ENCODE peak calls at places on chromosomes 7 and 10, in eight cellular contexts. I is A549; J is colonic mucosa; O is lower lobe of right lung; L is CD8-positive, alpha-beta T cell; G is mucosa of descending colon; U is cardiac muscle cell; A is tibial artery. H is an unnamed sample. For H3K4me1, the result is how much of the 10 kb centered on the place peaks cover.

GRCh38 chr7:16978358-16979244 is 96.8 kb upstream of the AGR3 start:
- DNase-seq in I (peak), J (no peak), O (no peak), L (no peak), G (no peak), U (peak), A (no peak), H (no peak)

GRCh38 chr7:362416-363096 is 72.6 kb downstream of the FOXL3 start:
- DNase-seq in I (no peak), J (no peak), O (peak), L (peak), G (peak), U (peak), A (no peak), H (no peak)

GRCh38 chr10:88458209-88458608 is 124.9 kb downstream of the RNLS start:
- DNase-seq in I (no peak), J (no peak), O (no peak), L (no peak), G (no peak), U (no peak), A (no peak), H (no peak)

GRCh38 chr7:143396625-143397556 is 11.8 kb downstream of the EPHA1 start:
- DNase-seq in I (no peak), J (no peak), O (peak), L (no peak), G (no peak), U (no peak), A (peak), H (no peak)

GRCh38 chr7:149870701-149871483 is 2.9 kb upstream of the ATP6V0E2 start:
- DNase-seq in I (no peak), J (peak), O (no peak), L (peak), G (no peak), U (no peak), A (no peak), H (no peak)

GRCh38 chr7:40839881-40840280 is 705.1 kb downstream of the SUGCT start:
- DNase-seq in I (no peak), J (no peak), O (no peak), L (no peak), G (no peak), U (peak), A (no peak), H (no peak)

GRCh38 chr10:7474388-7474787 is 63.6 kb upstream of the SFMBT2 start:
- DNase-seq in I (no peak), J (no peak), O (no peak), L (no peak), G (no peak), U (no peak), A (no peak), H (no peak)

GRCh38 chr7:87507446-87507845 is 32.0 kb upstream of the ABCB4 start:
- DNase-seq in I (peak), J (no peak), O (no peak), L (no peak), G (no peak), U (no peak), A (no peak), H (no peak)

GRCh38 chr7:156907656-156908055 is 14.7 kb upstream of the LMBR1 start:
- DNase-seq in I (no peak), J (no peak), O (no peak), L (no peak), G (no peak), U (no peak), A (no peak), H (no peak)

GRCh38 chr10:51804861-51805260 is 105.5 kb upstream of the CSTF2T start:
- DNase-seq in I (no peak), J (no peak), O (no peak), L (no peak), G (no peak), U (peak), A (no peak), H (no peak)

GRCh38 chr10:58856508-58857240 is 319.8 kb upstream of the PHYHIPL start:
- DNase-seq in I (peak), J (no peak), O (no peak), L (no peak), G (no peak), U (peak), A (peak), H (no peak)

GRCh38 chr7:86913709-86914108 is 145.7 kb downstream of the ELAPOR2 start:
- DNase-seq in I (no peak), J (no peak), O (no peak), L (no peak), G (no peak), U (peak), A (no peak), H (no peak)

GRCh38 chr10:112649492-112650152 is 202.6 kb downstream of the VTI1A start:
- DNase-seq in I (no peak), J (no peak), O (no peak), L (no peak), G (no peak), U (peak), A (no peak), H (no peak)

GRCh38 chr10:103637855-103638561 is 144.5 kb downstream of the NEURL1 start:
- DNase-seq in I (no peak), J (no peak), O (no peak), L (no peak), G (no peak), U (peak), A (peak), H (no peak)

GRCh38 chr7:54904986-54905385 is 113.8 kb upstream of the EGFR start:
- DNase-seq in I (no peak), J (no peak), O (no peak), L (no peak), G (peak), U (no peak), A (no peak), H (no peak)

GRCh38 chr10:82089327-82089726 is 214.3 kb downstream of the NRG3 start:
- DNase-seq in I (no peak), J (no peak), O (no peak), L (no peak), G (no peak), U (no peak), A (no peak), H (no peak)

GRCh38 chr10:22518167-22518724 is 172.9 kb downstream of the SPAG6 start:
- DNase-seq in I (no peak), J (no peak), O (no peak), L (no peak), G (no peak), U (no peak), A (no peak), H (no peak)

DNA sequence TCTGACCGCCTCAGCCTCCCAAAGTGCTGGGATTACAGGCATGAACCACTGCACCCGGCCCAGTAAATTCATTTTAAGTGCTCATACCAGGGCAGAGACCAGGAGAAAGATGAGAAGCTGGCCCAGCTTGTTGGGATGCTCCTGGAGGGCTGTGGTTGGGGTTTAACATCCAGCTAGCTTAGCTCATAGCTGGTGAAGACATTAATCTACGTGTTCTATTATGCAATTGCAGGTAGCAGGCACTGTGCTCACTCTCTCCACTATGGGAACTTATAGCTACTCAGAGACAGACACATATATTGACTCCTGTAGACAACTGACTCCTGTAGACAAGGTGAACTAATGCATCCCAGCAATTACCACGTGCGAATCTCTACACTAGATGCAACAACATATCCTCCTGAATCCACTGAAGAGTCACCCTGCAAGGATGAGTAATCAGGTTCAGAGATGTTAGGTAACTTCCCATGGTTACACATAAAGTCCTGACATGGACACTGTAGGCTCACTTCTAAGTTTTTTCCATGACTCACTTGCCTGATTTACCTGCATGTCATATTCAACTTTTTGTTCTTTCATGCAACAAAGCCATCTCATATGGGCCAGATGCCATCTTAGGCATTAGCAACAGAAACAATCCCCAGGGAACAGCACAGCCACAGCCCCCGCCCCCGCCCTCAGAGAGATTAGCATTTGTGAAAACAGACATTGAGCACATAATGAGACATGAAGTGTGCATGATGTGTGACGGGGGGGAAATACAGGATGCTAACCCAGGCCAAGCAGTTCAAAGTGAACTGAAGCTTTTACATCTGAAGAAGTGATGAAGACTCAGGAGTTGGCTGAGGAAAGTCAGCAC is 37.2 kb downstream of the ERLIN1 start:
- DNase-seq in I (peak), J (no peak), O (no peak), L (no peak), G (no peak), U (peak), A (no peak), H (no peak)
- H3K4me1 ChIP-seq in I (under half), J (under half), O (under half), L (under half), G (under half), U (under half), A (under half), H (under half)

GRCh38 chr7:32879460-32879859 is 12.1 kb downstream of the KBTBD2 start:
- DNase-seq in I (no peak), J (no peak), O (no peak), L (no peak), G (no peak), U (peak), A (no peak), H (no peak)
- H3K4me1 ChIP-seq in I (half or more), J (under half), O (half or more), L (under half), G (under half), U (half or more), A (half or more), H (under half)

GRCh38 chr10:35367107-35367859 is 31.0 kb downstream of the CCNY start:
- DNase-seq in I (no peak), J (no peak), O (no peak), L (no peak), G (no peak), U (no peak), A (no peak), H (no peak)

GRCh38 chr10:35371731-35372130 is 35.4 kb downstream of the CCNY start:
- DNase-seq in I (no peak), J (no peak), O (no peak), L (no peak), G (no peak), U (no peak), A (no peak), H (no peak)

GRCh38 chr10:35367991-35368390 is 31.7 kb downstream of the CCNY start:
- DNase-seq in I (no peak), J (no peak), O (no peak), L (no peak), G (no peak), U (no peak), A (no peak), H (no peak)

GRCh38 chr10:35368485-35369048 is 32.3 kb downstream of the CCNY start:
- DNase-seq in I (no peak), J (no peak), O (no peak), L (no peak), G (no peak), U (no peak), A (no peak), H (no peak)

DNA sequence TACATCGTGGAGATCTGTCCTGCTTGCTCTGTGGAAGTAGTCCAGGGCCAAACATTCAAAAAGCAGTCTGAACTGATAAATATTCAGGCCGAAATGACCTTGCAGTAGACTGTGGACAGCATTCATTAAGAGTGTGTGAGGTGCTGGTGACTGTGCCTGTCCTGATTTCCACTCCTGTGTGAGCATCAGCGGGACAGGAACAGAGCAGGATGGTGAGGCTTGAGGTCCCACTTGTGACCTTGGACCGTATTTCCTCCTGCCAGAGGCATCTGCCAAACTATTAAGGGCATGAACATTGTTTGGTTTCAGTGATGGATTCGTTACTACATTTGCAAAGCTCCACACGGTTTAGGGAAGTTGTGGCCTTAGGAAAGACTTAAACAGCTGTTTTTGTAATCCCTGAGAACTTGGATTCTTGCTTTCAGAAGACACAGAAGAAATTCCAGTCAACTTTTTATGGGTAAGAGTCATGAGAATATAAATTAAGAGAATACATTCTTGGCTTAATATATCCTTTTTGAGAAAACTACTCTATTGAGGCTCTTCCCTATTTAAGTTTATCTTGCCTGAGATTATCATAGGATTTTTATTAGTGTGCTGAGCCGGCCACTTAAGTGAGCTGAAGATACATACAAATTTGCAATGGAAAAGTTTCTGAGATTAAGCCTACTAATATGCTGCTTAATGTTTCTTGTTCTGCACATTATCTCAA is 32.9 kb downstream of the CCNY start:
- DNase-seq in I (no peak), J (no peak), O (no peak), L (no peak), G (no peak), U (no peak), A (no peak), H (no peak)
- H3K4me1 ChIP-seq in I (under half), J (under half), O (half or more), L (under half), G (under half), U (under half), A (under half), H (under half)

GRCh38 chr10:110074986-110075664 is 67.3 kb downstream of the ADD3 start:
- DNase-seq in I (no peak), J (no peak), O (no peak), L (no peak), G (no peak), U (peak), A (no peak), H (no peak)

GRCh38 chr10:110075726-110076125 is 67.9 kb downstream of the ADD3 start:
- DNase-seq in I (no peak), J (no peak), O (no peak), L (no peak), G (no peak), U (no peak), A (no peak), H (no peak)

GRCh38 chr10:110076559-110077318 is 69.0 kb downstream of the ADD3 start:
- DNase-seq in I (no peak), J (peak), O (no peak), L (no peak), G (peak), U (peak), A (peak), H (peak)

GRCh38 chr10:110077436-110078120 is 69.8 kb downstream of the ADD3 start:
- DNase-seq in I (no peak), J (no peak), O (no peak), L (no peak), G (no peak), U (peak), A (no peak), H (no peak)

DNA sequence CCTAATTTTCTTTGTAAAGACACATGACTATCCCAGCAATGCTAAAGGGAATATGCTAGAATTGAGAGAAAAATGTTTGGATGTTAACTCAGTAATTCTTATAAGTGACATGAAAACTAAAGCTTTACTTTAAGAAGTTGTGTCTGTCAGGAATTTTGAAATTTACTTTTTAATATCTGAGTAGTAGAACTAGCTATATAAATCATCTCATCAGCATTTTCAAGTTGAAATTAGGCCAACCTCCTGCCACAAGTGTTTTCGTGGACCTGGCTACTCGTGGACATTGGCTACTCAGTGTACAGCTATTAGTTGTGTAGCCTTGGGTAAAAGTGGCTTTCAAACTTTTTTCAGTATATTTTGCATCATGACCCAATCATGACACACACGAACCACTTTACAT is 70.5 kb downstream of the ADD3 start:
- DNase-seq in I (no peak), J (no peak), O (no peak), L (no peak), G (no peak), U (no peak), A (no peak), H (no peak)
- H3K4me1 ChIP-seq in I (half or more), J (under half), O (half or more), L (half or more), G (half or more), U (half or more), A (half or more), H (under half)

DNA sequence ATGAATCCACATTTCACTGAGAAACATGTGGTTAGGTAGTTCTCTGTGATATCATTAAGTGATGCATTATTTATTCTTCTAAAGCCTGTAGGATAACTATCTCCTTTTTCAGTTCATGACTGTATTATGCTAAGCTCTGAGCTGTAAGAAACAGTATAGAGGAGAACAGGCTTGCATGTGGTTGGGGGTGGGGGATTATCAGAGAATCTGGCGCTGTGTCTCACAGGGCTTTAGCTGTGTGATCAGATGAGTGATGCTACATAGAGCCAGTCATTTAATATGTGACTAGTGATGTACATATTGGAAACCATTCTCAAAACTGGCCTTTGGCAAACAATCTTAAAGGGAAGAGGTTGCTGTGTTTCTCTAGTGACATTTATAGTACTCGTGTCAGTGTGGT is 111.5 kb downstream of the POU6F2 start:
- DNase-seq in I (no peak), J (no peak), O (no peak), L (no peak), G (no peak), U (no peak), A (no peak), H (no peak)
- H3K4me1 ChIP-seq in I (under half), J (under half), O (under half), L (under half), G (under half), U (under half), A (under half), H (under half)

DNA sequence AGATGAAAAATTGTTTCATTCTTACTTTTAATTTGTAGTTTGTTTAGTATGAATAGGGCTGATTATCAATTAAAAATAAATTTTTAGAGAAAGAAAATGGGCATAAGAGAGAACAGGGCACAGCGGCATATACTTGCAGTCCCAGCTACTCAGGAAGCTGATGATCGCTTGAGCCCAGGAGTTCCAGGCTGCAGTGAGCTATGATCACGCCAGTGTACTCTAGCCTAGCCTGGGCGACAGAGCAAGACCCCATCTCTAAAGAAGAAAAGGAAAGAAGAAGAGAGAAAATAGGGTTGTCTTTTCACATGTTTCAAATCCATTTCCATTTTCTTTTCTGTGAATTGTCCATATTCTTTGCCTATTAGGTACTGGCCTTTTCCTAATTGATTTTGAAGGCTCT is 8.0 kb downstream of the SMURF1 start:
- DNase-seq in I (no peak), J (no peak), O (no peak), L (no peak), G (no peak), U (no peak), A (no peak), H (no peak)
- H3K4me1 ChIP-seq in I (half or more), J (under half), O (half or more), L (under half), G (under half), U (under half), A (half or more), H (half or more)

H was measured in esophagus squamous epithelium.